ENCODE peak calls at places on chromosome 14, in nine cellular contexts. One of them, this sample, is unnamed.

GRCh38 chr14:103872492-103873113 is 25.2 kb upstream of the PPP1R13B start:
- DNase-seq in testis: no peak
- DNase-seq in body of pancreas: no peak
- DNase-seq in HAP-1: no peak
- DNase-seq in fibroblast of lung: no peak
- DNase-seq in NT2/D1: no peak
- DNase-seq in bronchial epithelial cell: no peak
- DNase-seq in CD4-positive, alpha-beta T cell: peak; percentile 3
- DNase-seq in astrocyte: no peak
- DNase-seq in this sample: no peak

GRCh38 chr14:104393199-104393897 is 186.2 kb upstream of the C14orf180 start:
- DNase-seq in astrocyte: no peak
- DNase-seq in body of pancreas: no peak
- DNase-seq in CD4-positive, alpha-beta T cell: no peak
- DNase-seq in testis: peak; percentile 19
- DNase-seq in fibroblast of lung: no peak
- DNase-seq in NT2/D1: no peak
- DNase-seq in bronchial epithelial cell: no peak
- DNase-seq in HAP-1: no peak
- DNase-seq in this sample: no peak

GRCh38 chr14:79764288-79764687 is 447.0 kb downstream of the DIO2 start:
- DNase-seq in testis: no peak
- DNase-seq in HAP-1: no peak
- DNase-seq in astrocyte: no peak
- DNase-seq in fibroblast of lung: no peak
- DNase-seq in body of pancreas: no peak
- DNase-seq in bronchial epithelial cell: no peak
- DNase-seq in NT2/D1: no peak
- DNase-seq in CD4-positive, alpha-beta T cell: no peak
- DNase-seq in this sample: no peak

GRCh38 chr14:79464468-79464867 is 746.8 kb downstream of the DIO2 start:
- DNase-seq in body of pancreas: no peak
- DNase-seq in testis: no peak
- DNase-seq in bronchial epithelial cell: peak; percentile 7
- DNase-seq in CD4-positive, alpha-beta T cell: no peak
- DNase-seq in astrocyte: peak; percentile 46
- DNase-seq in NT2/D1: no peak
- DNase-seq in fibroblast of lung: peak; percentile 54
- DNase-seq in HAP-1: no peak
- DNase-seq in this sample: no peak

GRCh38 chr14:101726954-101727302 is 34.6 kb upstream of the PPP2R5C start:
- DNase-seq in astrocyte: no peak
- DNase-seq in testis: no peak
- DNase-seq in fibroblast of lung: no peak
- DNase-seq in NT2/D1: no peak
- DNase-seq in body of pancreas: no peak
- DNase-seq in bronchial epithelial cell: no peak
- DNase-seq in HAP-1: no peak
- DNase-seq in CD4-positive, alpha-beta T cell: no peak
- DNase-seq in this sample: no peak

GRCh38 chr14:75301666-75302325 is 23.2 kb downstream of the FOS start:
- DNase-seq in astrocyte: no peak
- DNase-seq in testis: no peak
- DNase-seq in NT2/D1: no peak
- DNase-seq in bronchial epithelial cell: no peak
- DNase-seq in fibroblast of lung: no peak
- DNase-seq in body of pancreas: peak; percentile 76
- DNase-seq in HAP-1: no peak
- DNase-seq in CD4-positive, alpha-beta T cell: no peak
- DNase-seq in this sample: no peak

GRCh38 chr14:34324363-34324795 is 137.7 kb downstream of the SPTSSA start:
- DNase-seq in body of pancreas: peak; percentile 47
- DNase-seq in HAP-1: peak; percentile 89
- DNase-seq in testis: peak; percentile 48
- DNase-seq in astrocyte: no peak
- DNase-seq in bronchial epithelial cell: peak; percentile 30
- DNase-seq in CD4-positive, alpha-beta T cell: no peak
- DNase-seq in NT2/D1: peak; percentile 18
- DNase-seq in fibroblast of lung: peak; percentile 23
- DNase-seq in this sample: peak; percentile 76

GRCh38 chr14:90788031-90788430 is 28.2 kb downstream of the TTC7B start:
- DNase-seq in CD4-positive, alpha-beta T cell: no peak
- DNase-seq in body of pancreas: peak; percentile 38
- DNase-seq in testis: no peak
- DNase-seq in HAP-1: no peak
- DNase-seq in NT2/D1: no peak
- DNase-seq in fibroblast of lung: no peak
- DNase-seq in bronchial epithelial cell: no peak
- DNase-seq in astrocyte: no peak
- DNase-seq in this sample: no peak

GRCh38 chr14:74571901-74572828 is 39.9 kb downstream of the LTBP2 start:
- DNase-seq in body of pancreas: peak; percentile 50
- DNase-seq in HAP-1: peak; percentile 71
- DNase-seq in CD4-positive, alpha-beta T cell: no peak
- DNase-seq in astrocyte: peak; percentile 100
- DNase-seq in NT2/D1: no peak
- DNase-seq in testis: peak; percentile 47
- DNase-seq in fibroblast of lung: peak; percentile 100
- DNase-seq in bronchial epithelial cell: peak; percentile 99
- DNase-seq in this sample: peak; percentile 97

GRCh38 chr14:20112321-20112720 is 1.8 kb downstream of the OR4K17 start:
- DNase-seq in body of pancreas: no peak
- DNase-seq in bronchial epithelial cell: no peak
- DNase-seq in testis: no peak
- DNase-seq in astrocyte: no peak
- DNase-seq in HAP-1: no peak
- DNase-seq in NT2/D1: no peak
- DNase-seq in fibroblast of lung: no peak
- DNase-seq in CD4-positive, alpha-beta T cell: no peak
- DNase-seq in this sample: no peak

GRCh38 chr14:24975393-24975792 is 74.6 kb downstream of the STXBP6 start:
- DNase-seq in NT2/D1: no peak
- DNase-seq in bronchial epithelial cell: no peak
- DNase-seq in fibroblast of lung: no peak
- DNase-seq in testis: no peak
- DNase-seq in CD4-positive, alpha-beta T cell: no peak
- DNase-seq in HAP-1: no peak
- DNase-seq in astrocyte: no peak
- DNase-seq in body of pancreas: no peak
- DNase-seq in this sample: no peak
- H3K27me3 ChIP-seq in NT2/D1: no peaks in the 10 kb centered on the region
- H3K27me3 ChIP-seq in bronchial epithelial cell: no peaks in the 10 kb centered on the region
- H3K27me3 ChIP-seq in fibroblast of lung: no peaks in the 10 kb centered on the region
- H3K27me3 ChIP-seq in testis: no peaks in the 10 kb centered on the region
- H3K27me3 ChIP-seq in CD4-positive, alpha-beta T cell: no peaks in the 10 kb centered on the region
- H3K27me3 ChIP-seq in HAP-1: no peaks in the 10 kb centered on the region
- H3K27me3 ChIP-seq in astrocyte: no peaks in the 10 kb centered on the region
- H3K27me3 ChIP-seq in body of pancreas: no peaks in the 10 kb centered on the region
- H3K27me3 ChIP-seq in this sample: no peaks in the 10 kb centered on the region

GRCh38 chr14:98168196-98168985 is 1103.6 kb downstream of the BCL11B start:
- DNase-seq in body of pancreas: no peak
- DNase-seq in CD4-positive, alpha-beta T cell: no peak
- DNase-seq in NT2/D1: no peak
- DNase-seq in bronchial epithelial cell: no peak
- DNase-seq in fibroblast of lung: no peak
- DNase-seq in astrocyte: no peak
- DNase-seq in testis: no peak
- DNase-seq in HAP-1: no peak
- DNase-seq in this sample: no peak

GRCh38 chr14:98167702-98168101 is 1104.3 kb downstream of the BCL11B start:
- DNase-seq in astrocyte: no peak
- DNase-seq in fibroblast of lung: no peak
- DNase-seq in bronchial epithelial cell: no peak
- DNase-seq in NT2/D1: no peak
- DNase-seq in CD4-positive, alpha-beta T cell: no peak
- DNase-seq in testis: no peak
- DNase-seq in HAP-1: no peak
- DNase-seq in body of pancreas: no peak
- DNase-seq in this sample: no peak

GRCh38 chr14:98170580-98170979 is 1101.4 kb downstream of the BCL11B start:
- DNase-seq in bronchial epithelial cell: no peak
- DNase-seq in HAP-1: no peak
- DNase-seq in CD4-positive, alpha-beta T cell: no peak
- DNase-seq in astrocyte: no peak
- DNase-seq in fibroblast of lung: no peak
- DNase-seq in body of pancreas: no peak
- DNase-seq in NT2/D1: no peak
- DNase-seq in testis: no peak
- DNase-seq in this sample: no peak

GRCh38 chr14:98169170-98169587 is 1102.8 kb downstream of the BCL11B start:
- DNase-seq in bronchial epithelial cell: no peak
- DNase-seq in astrocyte: no peak
- DNase-seq in fibroblast of lung: no peak
- DNase-seq in HAP-1: no peak
- DNase-seq in body of pancreas: no peak
- DNase-seq in testis: no peak
- DNase-seq in NT2/D1: no peak
- DNase-seq in CD4-positive, alpha-beta T cell: no peak
- DNase-seq in this sample: no peak

DNA sequence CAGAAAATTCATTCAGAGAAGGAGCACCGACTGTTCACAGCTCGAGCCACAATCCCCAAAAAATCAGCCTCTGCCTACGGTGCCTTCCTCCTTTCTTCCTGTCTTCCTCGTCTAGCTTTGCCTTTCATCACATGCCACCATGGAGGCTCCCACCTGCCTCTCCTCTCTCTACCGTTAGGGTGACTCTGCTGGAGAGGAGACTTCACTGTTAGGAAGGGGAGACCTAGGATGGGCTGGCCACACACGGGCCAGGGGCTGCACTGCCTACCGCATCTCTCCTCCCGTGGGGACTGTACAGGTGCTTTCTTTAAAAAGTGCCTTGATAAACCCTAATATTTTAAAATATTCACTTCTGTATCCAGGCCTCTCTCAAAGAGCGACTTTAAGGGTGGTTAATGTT is 1104.7 kb downstream of the BCL11B start:
- DNase-seq in CD4-positive, alpha-beta T cell: no peak
- DNase-seq in bronchial epithelial cell: no peak
- DNase-seq in fibroblast of lung: no peak
- DNase-seq in astrocyte: no peak
- DNase-seq in testis: no peak
- DNase-seq in NT2/D1: no peak
- DNase-seq in HAP-1: no peak
- DNase-seq in body of pancreas: no peak
- DNase-seq in this sample: no peak
- H3K27me3 ChIP-seq in CD4-positive, alpha-beta T cell: no peaks in the 10 kb centered on the region
- H3K27me3 ChIP-seq in bronchial epithelial cell: no peaks in the 10 kb centered on the region
- H3K27me3 ChIP-seq in fibroblast of lung: no peaks in the 10 kb centered on the region
- H3K27me3 ChIP-seq in astrocyte: no peaks in the 10 kb centered on the region
- H3K27me3 ChIP-seq in testis: no peaks in the 10 kb centered on the region
- H3K27me3 ChIP-seq in NT2/D1: no peaks in the 10 kb centered on the region
- H3K27me3 ChIP-seq in HAP-1: no peaks in the 10 kb centered on the region
- H3K27me3 ChIP-seq in body of pancreas: no peaks in the 10 kb centered on the region
- H3K27me3 ChIP-seq in this sample: peaks cover 12% of the 10 kb centered on the region

GRCh38 chr14:58705066-58705465 is 67.3 kb downstream of the DACT1 start:
- DNase-seq in body of pancreas: no peak
- DNase-seq in astrocyte: no peak
- DNase-seq in fibroblast of lung: peak; percentile 30
- DNase-seq in CD4-positive, alpha-beta T cell: no peak
- DNase-seq in testis: no peak
- DNase-seq in bronchial epithelial cell: no peak
- DNase-seq in NT2/D1: no peak
- DNase-seq in HAP-1: no peak
- DNase-seq in this sample: peak; percentile 23
- H3K27me3 ChIP-seq in body of pancreas: no peaks in the 10 kb centered on the region
- H3K27me3 ChIP-seq in astrocyte: no peaks in the 10 kb centered on the region
- H3K27me3 ChIP-seq in fibroblast of lung: no peaks in the 10 kb centered on the region
- H3K27me3 ChIP-seq in CD4-positive, alpha-beta T cell: no peaks in the 10 kb centered on the region
- H3K27me3 ChIP-seq in testis: no peaks in the 10 kb centered on the region
- H3K27me3 ChIP-seq in bronchial epithelial cell: peaks cover 5% of the 10 kb centered on the region
- H3K27me3 ChIP-seq in NT2/D1: no peaks in the 10 kb centered on the region
- H3K27me3 ChIP-seq in HAP-1: peaks cover 4% of the 10 kb centered on the region
- H3K27me3 ChIP-seq in this sample: peaks cover 7% of the 10 kb centered on the region

DNA sequence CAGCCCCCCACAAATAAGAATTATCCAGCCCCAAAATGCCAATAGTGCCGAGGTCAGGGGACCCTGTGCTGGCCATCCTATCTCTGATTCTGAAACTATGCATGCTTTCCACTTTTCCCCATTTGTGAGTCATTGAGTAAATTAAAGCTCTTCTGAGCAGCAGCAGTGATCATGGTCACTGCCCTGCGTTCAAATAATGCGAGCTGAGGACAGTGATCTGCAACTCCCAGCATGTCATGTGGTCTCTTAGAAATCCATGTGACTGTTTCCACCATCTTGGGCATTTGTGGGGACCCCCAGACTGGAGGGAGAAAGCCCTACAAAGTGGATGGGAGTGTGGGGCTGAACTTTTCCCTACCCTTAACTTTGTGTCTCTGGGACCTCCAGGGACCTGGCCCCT is 53.8 kb downstream of the C14orf132 start:
- DNase-seq in astrocyte: no peak
- DNase-seq in bronchial epithelial cell: no peak
- DNase-seq in body of pancreas: no peak
- DNase-seq in fibroblast of lung: no peak
- DNase-seq in HAP-1: no peak
- DNase-seq in testis: no peak
- DNase-seq in CD4-positive, alpha-beta T cell: no peak
- DNase-seq in NT2/D1: no peak
- DNase-seq in this sample: no peak
- H3K27me3 ChIP-seq in astrocyte: no peaks in the 10 kb centered on the region
- H3K27me3 ChIP-seq in bronchial epithelial cell: peaks cover 29% of the 10 kb centered on the region
- H3K27me3 ChIP-seq in body of pancreas: no peaks in the 10 kb centered on the region
- H3K27me3 ChIP-seq in fibroblast of lung: no peaks in the 10 kb centered on the region
- H3K27me3 ChIP-seq in HAP-1: no peaks in the 10 kb centered on the region
- H3K27me3 ChIP-seq in testis: no peaks in the 10 kb centered on the region
- H3K27me3 ChIP-seq in CD4-positive, alpha-beta T cell: no peaks in the 10 kb centered on the region
- H3K27me3 ChIP-seq in NT2/D1: no peaks in the 10 kb centered on the region
- H3K27me3 ChIP-seq in this sample: peaks cover 8% of the 10 kb centered on the region

GRCh38 chr14:67538501-67538900 is 5.4 kb downstream of the PLEKHH1 start:
- DNase-seq in CD4-positive, alpha-beta T cell: no peak
- DNase-seq in NT2/D1: no peak
- DNase-seq in fibroblast of lung: no peak
- DNase-seq in astrocyte: no peak
- DNase-seq in testis: no peak
- DNase-seq in HAP-1: no peak
- DNase-seq in bronchial epithelial cell: peak; percentile 46
- DNase-seq in body of pancreas: no peak
- DNase-seq in this sample: no peak
- H3K27me3 ChIP-seq in CD4-positive, alpha-beta T cell: peaks cover 14% of the 10 kb centered on the region
- H3K27me3 ChIP-seq in NT2/D1: no peaks in the 10 kb centered on the region
- H3K27me3 ChIP-seq in fibroblast of lung: peaks cover 6% of the 10 kb centered on the region
- H3K27me3 ChIP-seq in astrocyte: peaks cover 7% of the 10 kb centered on the region
- H3K27me3 ChIP-seq in testis: no peaks in the 10 kb centered on the region
- H3K27me3 ChIP-seq in HAP-1: no peaks in the 10 kb centered on the region
- H3K27me3 ChIP-seq in bronchial epithelial cell: no peaks in the 10 kb centered on the region
- H3K27me3 ChIP-seq in body of pancreas: no peaks in the 10 kb centered on the region
- H3K27me3 ChIP-seq in this sample: peaks cover 10% of the 10 kb centered on the region

This sample was measured in adipocyte.